ENCODE peak calls at places on chromosomes 5 and 9, in eight cellular contexts. I, O, C, E, S, H, U and W are unnamed samples.

GRCh38 chr5:101425345-101425744 is 522.3 kb upstream of the ST8SIA4 start:
- DNase-seq in I (peak; percentile 54), U (no peak), C (peak; percentile 40), E (no peak), S (no peak), H (no peak), O (no peak), W (no peak)

GRCh38 chr5:10735569-10736255 is 25.3 kb downstream of the DAP start:
- DNase-seq in E (no peak), U (peak; percentile 87), S (no peak), C (no peak), O (no peak), I (no peak), H (no peak), W (no peak)

GRCh38 chr5:472076-472655 is 29.2 kb downstream of the EXOC3 start:
- DNase-seq in I (peak; percentile 19), U (peak; percentile 91), C (peak; percentile 13), H (peak; percentile 26), S (peak; percentile 20), E (peak; percentile 63), O (peak; percentile 64), W (peak; percentile 43)

GRCh38 chr5:145887976-145888574 is 15.3 kb upstream of the GRXCR2 start:
- DNase-seq in E (no peak), C (peak; percentile 60), H (peak; percentile 75), I (peak; percentile 39), U (no peak), O (no peak), S (no peak), W (no peak)

GRCh38 chr5:149646564-149646963 is 65.3 kb downstream of the ARHGEF37 start:
- DNase-seq in I (no peak), O (no peak), H (no peak), S (peak; percentile 15), E (no peak), U (no peak), C (no peak), W (peak; percentile 52)

GRCh38 chr5:137887831-137888230 is 1.4 kb upstream of the PKD2L2 start:
- DNase-seq in C (no peak), U (no peak), E (no peak), H (no peak), O (no peak), S (no peak), I (no peak), W (no peak)

GRCh38 chr5:55568629-55569512 is 34.1 kb upstream of the PLPP1 start:
- DNase-seq in O (no peak), I (no peak), E (no peak), S (no peak), H (no peak), U (no peak), C (no peak), W (no peak)

GRCh38 chr5:131329187-131329540 is 65.3 kb downstream of the CDC42SE2 start:
- DNase-seq in H (no peak), C (no peak), O (no peak), S (no peak), U (no peak), E (no peak), I (no peak), W (no peak)

GRCh38 chr5:36934740-36935356 is 58.3 kb downstream of the NIPBL start:
- DNase-seq in H (no peak), S (no peak), C (no peak), E (no peak), I (no peak), U (no peak), O (no peak), W (no peak)

GRCh38 chr5:102937916-102938315 is 182.0 kb downstream of the GIN1 start:
- DNase-seq in S (no peak), I (no peak), E (no peak), C (no peak), O (no peak), U (no peak), H (no peak), W (no peak)

GRCh38 chr9:94204174-94204573 is 54.9 kb upstream of the ZNF169 start:
- DNase-seq in O (no peak), E (no peak), H (no peak), U (no peak), C (no peak), S (no peak), I (no peak), W (no peak)
- H3K4me1 ChIP-seq in O (peaks cover 11% of the 10 kb centered on the region), E (no peaks in the 10 kb centered on the region), H (no peaks in the 10 kb centered on the region), U (no peaks in the 10 kb centered on the region), C (no peaks in the 10 kb centered on the region), S (no peaks in the 10 kb centered on the region), I (no peaks in the 10 kb centered on the region), W (no peaks in the 10 kb centered on the region)

GRCh38 chr5:156707750-156708149 is 142.3 kb upstream of the PPP1R2B start:
- DNase-seq in S (no peak), O (no peak), E (no peak), U (no peak), I (no peak), C (no peak), H (no peak), W (no peak)

GRCh38 chr5:156704139-156704538 is 146.0 kb upstream of the PPP1R2B start:
- DNase-seq in E (no peak), H (no peak), S (no peak), U (no peak), I (no peak), O (no peak), C (no peak), W (no peak)

GRCh38 chr5:156706631-156707030 is 143.5 kb upstream of the PPP1R2B start:
- DNase-seq in H (no peak), E (no peak), I (no peak), O (no peak), C (no peak), U (no peak), S (no peak), W (no peak)
- H3K27me3 ChIP-seq in H (no peaks in the 10 kb centered on the region), E (no peaks in the 10 kb centered on the region), I (no peaks in the 10 kb centered on the region), O (no peaks in the 10 kb centered on the region), C (no peaks in the 10 kb centered on the region), U (no peaks in the 10 kb centered on the region), S (peaks cover 2% of the 10 kb centered on the region), W (no peaks in the 10 kb centered on the region)

GRCh38 chr9:88198346-88198807 is 60.1 kb upstream of the SPATA31C2 start:
- DNase-seq in C (peak; percentile 93), E (no peak), H (peak; percentile 20), O (no peak), S (no peak), U (no peak), I (peak; percentile 84), W (no peak)
- H3K4me3 ChIP-seq in C (peak overlapping the region; percentile 76), E (peak overlapping the region; percentile 20), H (no peak overlapping the region), O (peak overlapping the region; percentile 36), S (no peak overlapping the region), U (peak overlapping the region; percentile 27), I (peak overlapping the region; percentile 16), W (no peak overlapping the region)

DNA sequence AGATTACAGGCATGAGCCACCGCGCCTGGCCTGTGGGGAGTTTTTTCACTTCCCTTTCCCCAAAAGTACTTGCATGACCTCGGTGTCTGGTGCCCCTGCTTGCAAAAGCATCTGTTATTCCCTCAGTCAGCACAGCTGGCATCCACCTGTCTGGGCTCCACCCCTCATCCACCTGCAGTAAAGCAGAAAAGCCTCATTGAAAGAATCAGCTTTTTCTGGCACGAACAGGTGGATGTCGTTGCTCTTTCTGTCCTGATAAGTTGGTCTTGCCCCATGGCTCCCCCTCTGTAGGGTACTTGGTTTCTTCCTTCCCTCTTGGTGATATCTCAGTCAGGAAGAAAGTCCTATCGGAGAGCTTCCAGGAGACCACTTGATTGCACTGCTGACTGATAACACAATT is 37.4 kb downstream of the WWC1 start:
- DNase-seq in H (peak; percentile 66), S (no peak), I (no peak), U (peak; percentile 41), C (peak; percentile 44), O (no peak), E (no peak), W (no peak)
- H3K4me1 ChIP-seq in H (peaks cover 22% of the 10 kb centered on the region), S (no peaks in the 10 kb centered on the region), I (peaks cover 25% of the 10 kb centered on the region), U (no peaks in the 10 kb centered on the region), C (peaks cover 17% of the 10 kb centered on the region), O (no peaks in the 10 kb centered on the region), E (peaks cover 12% of the 10 kb centered on the region), W (no peaks in the 10 kb centered on the region)

DNA sequence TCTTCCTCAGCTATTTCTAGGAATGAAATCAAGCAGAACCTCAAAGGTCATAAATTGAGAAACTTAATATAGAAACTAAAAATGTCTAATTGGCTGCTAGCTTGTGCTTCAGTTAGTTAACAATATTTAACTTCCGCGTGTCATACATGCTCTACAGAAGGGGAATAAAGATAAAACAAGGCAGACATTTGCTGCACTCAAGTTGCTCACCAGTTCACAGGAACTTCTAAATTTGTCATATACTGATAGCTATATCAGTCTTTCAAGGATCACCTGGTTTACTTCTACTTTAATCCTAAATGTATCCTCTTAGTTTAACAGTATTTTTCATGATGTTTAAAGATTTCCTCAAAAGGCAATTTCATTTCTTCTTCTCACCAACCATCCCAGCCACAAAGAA is 8.4 kb downstream of the CCNH start:
- DNase-seq in I (no peak), E (no peak), O (no peak), H (no peak), S (no peak), C (no peak), U (no peak), W (no peak)
- H3K27me3 ChIP-seq in I (no peaks in the 10 kb centered on the region), E (no peaks in the 10 kb centered on the region), O (no peaks in the 10 kb centered on the region), H (no peaks in the 10 kb centered on the region), S (no peaks in the 10 kb centered on the region), C (no peaks in the 10 kb centered on the region), U (no peaks in the 10 kb centered on the region), W (no peaks in the 10 kb centered on the region)

DNA sequence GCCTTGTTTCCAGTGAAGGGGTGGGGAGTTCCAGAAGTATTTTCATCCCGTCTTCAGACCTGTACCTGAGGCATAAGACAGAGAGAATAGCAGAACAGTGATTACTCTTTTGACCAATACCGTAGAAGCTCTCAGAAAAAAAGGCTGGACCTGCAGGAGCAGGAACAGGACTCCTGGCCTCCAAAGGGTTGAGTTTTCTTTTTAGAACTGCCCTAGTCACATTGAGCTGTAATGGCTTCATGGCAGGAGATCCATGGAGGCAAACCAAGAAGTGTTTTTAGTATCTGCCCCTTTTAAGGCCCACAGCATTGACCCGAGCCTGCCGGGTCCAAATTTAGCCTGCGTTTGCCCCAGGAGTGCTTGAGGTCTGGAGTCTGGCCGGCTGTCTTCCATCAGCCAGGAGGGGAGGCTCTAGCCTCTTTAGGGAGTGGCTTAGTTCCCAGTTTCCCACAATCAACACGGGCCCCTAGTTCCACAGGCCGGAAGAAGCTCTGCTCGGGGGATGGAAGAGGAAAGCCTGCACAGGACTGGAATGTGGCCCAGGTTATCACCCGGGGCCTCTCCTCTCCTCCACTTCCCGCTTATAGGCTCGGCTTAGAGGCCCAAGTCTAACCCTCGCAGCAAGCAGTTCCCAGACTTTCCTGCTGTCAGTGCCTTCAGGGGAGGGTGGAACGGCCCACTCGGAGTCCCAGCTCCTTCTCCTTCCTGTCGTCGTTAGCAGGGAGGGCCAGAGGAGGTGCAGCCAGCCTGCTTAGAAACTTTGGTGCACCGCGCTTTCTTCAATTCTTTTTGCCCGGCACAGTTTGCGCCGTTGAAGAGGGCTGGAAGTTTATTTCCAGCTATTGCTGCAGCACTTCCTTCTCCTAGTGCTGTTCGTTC is 80.7 kb downstream of the C9orf152 start:
- DNase-seq in I (no peak), S (no peak), H (peak; percentile 42), U (peak; percentile 78), E (peak; percentile 53), O (peak; percentile 65), C (peak; percentile 95), W (no peak)
- H3K4me3 ChIP-seq in I (no peak overlapping the region), S (no peak overlapping the region), H (no peak overlapping the region), U (peak overlapping the region; percentile 26), E (peak overlapping the region; percentile 41), O (peak overlapping the region; percentile 41), C (peak overlapping the region; percentile 52), W (no peak overlapping the region)